ENCODE peak calls at places on chromosomes 3 and 15, in nine cellular contexts. Q is NB4; C is lower leg skin; L is Panc1; Y is sigmoid colon; J is CD8-positive, alpha-beta T cell; A is vagina; M is AG04449; E is cardiac fibroblast. U is an unnamed sample.

GRCh38 chr3:171806200-171807128 is 3.8 kb downstream of the PLD1 start:
- DNase-seq in L (peak), J (no peak), M (peak), C (no peak), A (no peak), Y (no peak), E (peak), Q (peak), U (peak)

GRCh38 chr3:127805026-127805753 is 17.1 kb downstream of the MGLL start:
- DNase-seq in L (no peak), J (no peak), E (no peak), C (no peak), M (no peak), Q (no peak), Y (no peak), A (no peak), U (no peak)

GRCh38 chr3:182212479-182213076 is 500.9 kb downstream of the SOX2 start:
- DNase-seq in Y (no peak), A (no peak), J (no peak), C (peak), E (peak), Q (no peak), M (peak), L (peak), U (peak)

GRCh38 chr15:26038693-26039092 is 175.6 kb upstream of the ATP10A start:
- DNase-seq in Q (no peak), E (no peak), Y (no peak), J (no peak), L (no peak), M (no peak), A (no peak), C (no peak), U (no peak)

GRCh38 chr15:89406218-89406716 is 71.6 kb upstream of the POLG start:
- DNase-seq in Q (no peak), E (no peak), Y (no peak), J (no peak), L (no peak), A (no peak), M (no peak), C (no peak), U (no peak)

GRCh38 chr3:134197681-134198261 is 52.9 kb downstream of the RYK start:
- DNase-seq in Y (no peak), C (no peak), J (no peak), Q (peak), A (no peak), E (peak), M (peak), L (peak), U (peak)

GRCh38 chr15:45522179-45522930 is at the start of gene SLC30A4:
- DNase-seq in A (no peak), M (no peak), J (peak), L (no peak), Y (peak), C (peak), E (peak), Q (peak), U (peak)

GRCh38 chr15:23801881-23802280 is 114.8 kb upstream of the NDN start:
- DNase-seq in Q (no peak), C (no peak), Y (no peak), L (no peak), M (no peak), J (no peak), E (no peak), A (no peak), U (no peak)

GRCh38 chr15:29914441-29915053 is 92.3 kb upstream of the TJP1 start:
- DNase-seq in A (no peak), M (no peak), E (no peak), Q (no peak), C (no peak), L (no peak), Y (no peak), J (no peak), U (no peak)

GRCh38 chr3:180802837-180803236 is 109.6 kb upstream of the FXR1 start:
- DNase-seq in M (no peak), Q (peak), L (peak), Y (no peak), A (no peak), E (peak), J (no peak), C (no peak), U (peak)

GRCh38 chr15:36403351-36403750 is 176.1 kb upstream of the CDIN1 start:
- DNase-seq in A (no peak), M (no peak), E (no peak), Q (no peak), C (no peak), L (no peak), J (no peak), Y (no peak), U (no peak)

GRCh38 chr15:89822951-89823701 is 8.5 kb upstream of the ANPEP start:
- DNase-seq in C (no peak), A (no peak), J (no peak), M (no peak), L (no peak), Y (no peak), Q (peak), E (peak), U (peak)

GRCh38 chr15:50181983-50182232 is at the start of gene SLC27A2:
- DNase-seq in Y (no peak), Q (no peak), E (peak), L (no peak), M (no peak), A (no peak), J (no peak), C (no peak), U (peak)

GRCh38 chr15:25780479-25781255 is 82.5 kb downstream of the ATP10A start:
- DNase-seq in J (no peak), Y (peak), M (no peak), Q (no peak), A (no peak), E (no peak), C (no peak), L (no peak), U (no peak)

GRCh38 chr3:131007782-131008181 is 18.8 kb downstream of the ASTE1 start:
- DNase-seq in Q (no peak), E (no peak), A (no peak), Y (no peak), L (no peak), J (no peak), M (no peak), C (no peak), U (no peak)

GRCh38 chr3:36991147-36991546 is 1.8 kb downstream of the EPM2AIP1 start:
- DNase-seq in L (no peak), A (no peak), E (no peak), Q (no peak), J (no peak), Y (no peak), M (no peak), C (no peak), U (no peak)

GRCh38 chr15:96330450-96331140 is at the start of gene NR2F2:
- DNase-seq in A (no peak), E (peak), Y (peak), Q (peak), L (no peak), M (peak), C (peak), J (peak), U (peak)

GRCh38 chr15:68315495-68316007 is 38.0 kb downstream of the FEM1B start:
- DNase-seq in E (no peak), Y (no peak), Q (no peak), A (no peak), C (no peak), J (no peak), L (no peak), M (no peak), U (peak)

GRCh38 chr3:65607101-65607500 is 431.6 kb downstream of the MAGI1 start:
- DNase-seq in E (no peak), M (no peak), A (no peak), L (no peak), J (no peak), C (no peak), Q (no peak), Y (no peak), U (no peak)

GRCh38 chr3:65605876-65606432 is 432.8 kb downstream of the MAGI1 start:
- DNase-seq in Y (no peak), Q (no peak), J (no peak), A (no peak), E (peak), M (no peak), C (no peak), L (no peak), U (no peak)

GRCh38 chr3:65603631-65604030 is 435.1 kb downstream of the MAGI1 start:
- DNase-seq in E (no peak), Q (no peak), A (no peak), J (no peak), C (no peak), L (no peak), Y (no peak), M (no peak), U (no peak)

GRCh38 chr3:65600888-65601287 is 437.8 kb downstream of the MAGI1 start:
- DNase-seq in C (no peak), Q (no peak), E (no peak), A (no peak), Y (no peak), M (no peak), J (no peak), L (no peak), U (no peak)

GRCh38 chr3:65604863-65605526 is 433.7 kb downstream of the MAGI1 start:
- DNase-seq in J (no peak), Q (no peak), A (no peak), L (no peak), M (no peak), E (peak), C (no peak), Y (no peak), U (peak)
- TF ChIP-seq CTCF in J (no peak), Q (no peak), A (no peak), L (no peak), M (no peak), E (no peak), C (no peak), Y (no peak), U (no peak)

GRCh38 chr3:39409514-39410136 is 3.1 kb downstream of the RPSA start:
- DNase-seq in M (no peak), E (no peak), L (no peak), A (no peak), J (no peak), Q (no peak), C (no peak), Y (no peak), U (no peak)

GRCh38 chr3:39413691-39414420 is 7.3 kb downstream of the RPSA start:
- DNase-seq in J (no peak), L (no peak), C (no peak), Q (peak), E (peak), M (no peak), A (no peak), Y (no peak), U (no peak)

GRCh38 chr3:39410893-39411292 is 4.4 kb downstream of the RPSA start:
- DNase-seq in Y (no peak), M (no peak), E (no peak), L (no peak), C (no peak), A (no peak), Q (no peak), J (no peak), U (no peak)

GRCh38 chr3:39414421-39414907 is 7.9 kb downstream of the RPSA start:
- DNase-seq in C (no peak), J (no peak), E (no peak), Q (peak), L (no peak), A (no peak), M (no peak), Y (no peak), U (no peak)

DNA sequence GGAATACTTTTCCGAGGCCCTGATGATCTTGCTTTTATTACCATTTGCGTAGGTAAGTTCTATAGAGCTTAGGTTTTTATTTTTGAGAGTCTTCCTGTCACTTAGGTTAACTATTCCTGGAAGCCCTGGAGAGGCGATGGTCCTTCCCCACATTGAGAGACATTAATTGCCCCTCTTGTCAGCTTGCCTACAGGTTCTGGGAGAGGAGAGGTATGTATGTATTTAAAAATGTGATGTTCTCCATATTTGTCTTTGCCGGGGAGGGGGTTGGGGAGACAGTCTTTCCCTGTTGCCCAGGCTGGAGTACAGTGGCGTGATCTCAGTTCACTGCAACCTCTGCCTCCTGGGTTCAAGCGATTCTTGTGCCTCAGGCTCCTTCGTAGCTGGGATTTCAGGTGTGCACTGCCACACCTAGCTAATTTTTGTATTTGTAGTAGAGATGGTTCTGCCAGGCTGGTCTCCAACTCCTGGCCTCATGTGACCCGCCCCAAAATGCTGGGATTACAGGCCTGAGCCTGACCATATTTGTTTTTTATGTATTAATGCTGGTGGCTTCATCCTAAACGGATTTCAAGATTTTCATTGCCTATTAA is 6.2 kb downstream of the RPSA start:
- DNase-seq in E (no peak), M (no peak), A (no peak), Q (no peak), L (no peak), C (no peak), J (no peak), Y (no peak), U (no peak)
- H3K4me3 ChIP-seq in E (no peak), M (no peak), A (no peak), Q (no peak), L (no peak), C (no peak), J (no peak), Y (no peak), U (no peak)

DNA sequence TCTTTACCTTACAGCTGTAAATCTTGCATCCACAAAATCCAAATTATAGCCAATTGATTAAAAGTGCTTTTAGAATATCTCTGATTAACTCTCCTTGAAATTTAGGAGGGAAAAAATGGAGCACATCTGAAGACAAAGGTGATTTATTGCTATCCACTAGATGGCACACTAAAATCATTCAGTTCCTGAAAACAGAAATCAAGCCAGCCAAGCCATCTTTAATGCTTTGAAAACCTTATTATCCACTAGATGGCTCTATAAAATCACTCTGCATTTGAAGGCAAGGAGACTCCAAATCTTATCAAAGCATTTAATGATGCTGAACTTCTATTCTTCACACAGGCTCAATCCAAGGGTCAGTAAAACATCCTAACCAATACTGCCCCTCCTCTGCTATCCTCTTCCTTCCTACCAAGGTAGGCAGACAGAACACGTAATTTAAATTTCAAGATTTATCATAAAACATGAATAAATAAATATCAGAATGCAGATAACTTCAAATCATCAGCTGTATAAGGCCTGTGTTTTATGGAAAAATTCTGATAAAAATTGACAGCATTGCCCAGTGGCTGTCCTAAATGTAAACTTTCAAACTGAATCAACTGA is 48.4 kb downstream of the GOLIM4 start:
- DNase-seq in M (no peak), L (peak), Q (peak), E (peak), A (no peak), Y (no peak), J (no peak), C (no peak), U (peak)
- TF ChIP-seq CTCF in M (peak), L (peak), Q (peak), E (peak), A (peak), Y (peak), J (peak), C (peak), U (peak)

DNA sequence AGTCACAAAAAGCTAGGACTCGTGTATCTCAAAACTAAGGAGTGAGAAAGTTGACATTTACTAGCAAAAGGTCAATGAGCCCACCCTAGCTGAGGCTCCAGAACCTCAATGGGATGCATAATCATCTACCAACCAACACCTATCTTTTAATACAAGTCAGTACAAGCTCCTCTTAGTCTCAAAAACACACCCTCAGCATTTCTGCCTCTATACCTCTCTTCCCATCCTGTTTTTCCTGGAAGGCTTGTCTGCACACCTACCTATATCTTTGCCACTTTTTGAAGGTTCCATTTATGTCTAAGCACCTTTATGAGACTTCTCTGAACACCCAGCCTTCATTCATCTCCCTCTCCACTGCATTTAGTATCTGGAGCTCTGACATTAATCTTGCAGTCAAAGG is 10.0 kb downstream of the WWTR1 start:
- DNase-seq in E (no peak), J (no peak), L (no peak), M (no peak), A (no peak), Y (no peak), Q (no peak), C (no peak), U (no peak)
- H3K4me3 ChIP-seq in E (no peak), J (no peak), L (no peak), M (no peak), A (no peak), Y (no peak), Q (no peak), C (no peak), U (no peak)

DNA sequence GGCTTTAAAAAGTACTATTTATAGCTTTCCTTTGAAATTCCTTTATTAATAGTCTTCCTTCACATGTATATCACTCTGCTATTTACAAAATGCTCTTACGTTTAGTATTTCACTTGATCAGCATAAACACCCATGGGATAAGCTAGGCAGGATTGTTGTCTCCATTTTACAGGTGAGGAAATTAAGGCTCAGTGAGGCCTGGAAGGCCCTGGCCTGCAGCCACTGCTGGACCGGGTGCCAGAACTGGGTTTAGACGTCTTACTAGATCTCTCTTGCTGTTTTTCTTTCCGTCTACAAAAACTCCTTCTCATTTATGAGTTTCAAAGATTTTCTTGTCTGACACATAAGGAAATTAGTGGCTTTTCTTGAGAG is 236.4 kb downstream of the LPP start:
- DNase-seq in C (no peak), M (no peak), A (no peak), Q (no peak), Y (no peak), E (no peak), L (no peak), J (no peak), U (no peak)
- TF ChIP-seq CTCF in C (no peak), M (no peak), A (no peak), Q (no peak), Y (no peak), E (no peak), L (no peak), J (no peak), U (no peak)

GRCh38 chr3:66037986-66038369 is 740 bp downstream of the MAGI1 start:
- DNase-seq in E (no peak), C (no peak), Q (no peak), M (no peak), Y (no peak), L (no peak), A (no peak), J (no peak), U (no peak)

GRCh38 chr3:66036586-66037061 is 2.1 kb downstream of the MAGI1 start:
- DNase-seq in A (no peak), C (no peak), L (no peak), M (no peak), E (peak), Q (no peak), Y (no peak), J (no peak), U (no peak)

GRCh38 chr3:66033241-66034138 is 5.2 kb downstream of the MAGI1 start:
- DNase-seq in Y (no peak), E (no peak), M (no peak), C (no peak), Q (no peak), A (no peak), L (no peak), J (no peak), U (no peak)

GRCh38 chr3:66037330-66037985 is 1.3 kb downstream of the MAGI1 start:
- DNase-seq in J (no peak), Q (no peak), M (no peak), L (no peak), Y (peak), E (peak), C (no peak), A (no peak), U (peak)

DNA sequence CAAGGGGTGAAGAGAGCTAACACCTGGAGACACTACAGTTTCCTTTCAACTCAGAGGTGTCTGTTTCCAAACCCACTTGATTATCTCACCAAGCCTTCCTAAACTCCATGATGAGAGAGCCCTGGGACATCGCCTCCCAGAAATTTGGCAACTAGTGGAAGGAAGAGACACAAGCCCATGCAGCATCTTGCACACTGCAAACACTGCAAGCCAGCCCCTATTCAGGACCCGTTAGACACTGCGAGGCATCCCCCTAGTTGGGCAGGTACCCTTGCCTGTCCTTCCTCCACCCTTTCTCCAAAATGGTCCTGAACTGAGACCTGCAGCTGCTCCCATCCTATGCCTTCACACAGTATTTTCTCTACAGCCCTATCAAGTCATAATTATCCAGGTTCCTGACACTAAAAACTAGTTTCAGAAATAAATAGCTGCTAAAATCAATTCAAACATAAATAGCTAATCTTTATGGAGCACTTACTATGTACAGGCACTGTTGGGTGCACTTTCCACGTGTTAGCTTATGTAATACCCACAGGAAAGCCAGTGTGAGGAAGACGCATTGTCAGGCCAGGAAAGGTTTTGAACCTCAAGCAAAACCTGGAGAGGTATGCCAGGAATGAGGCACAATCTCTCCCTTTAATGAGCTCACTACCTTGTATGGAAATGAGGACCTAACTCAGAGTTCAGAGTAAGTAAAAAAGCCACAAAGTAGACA is 2.8 kb downstream of the MAGI1 start:
- DNase-seq in M (no peak), Y (no peak), J (no peak), A (no peak), E (no peak), Q (no peak), L (no peak), C (no peak), U (peak)
- H3K4me3 ChIP-seq in M (peak), Y (no peak), J (no peak), A (no peak), E (peak), Q (no peak), L (no peak), C (no peak), U (no peak)

DNA sequence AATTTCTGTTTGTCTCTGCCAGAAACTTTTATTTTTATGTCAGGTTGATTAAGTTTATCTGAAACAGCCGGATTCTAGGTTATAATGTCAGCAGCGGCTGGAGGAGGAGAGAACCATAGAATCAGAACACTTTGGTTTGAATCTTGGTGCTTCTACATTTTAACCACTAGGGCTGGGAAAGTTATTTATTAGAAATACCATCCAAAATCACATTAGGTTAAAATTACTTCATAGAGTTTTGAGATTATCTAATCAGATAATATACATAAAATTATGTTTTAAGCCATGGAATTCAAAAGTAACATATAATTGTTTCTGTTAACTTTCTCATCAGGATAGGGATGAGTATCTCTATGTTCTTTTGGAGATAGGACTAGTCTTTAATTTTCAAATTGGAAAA is 502.9 kb downstream of the ROBO1 start:
- DNase-seq in J (no peak), E (no peak), M (no peak), Y (no peak), A (no peak), Q (no peak), C (no peak), L (no peak), U (no peak)
- TF ChIP-seq CTCF in J (no peak), E (no peak), M (no peak), Y (no peak), A (no peak), Q (no peak), C (no peak), L (no peak), U (no peak)

U was measured in astrocyte of the spinal cord.